ENCODE peak calls at places on chromosomes 7 and 10, in four cellular contexts. J, H, W and I are unnamed samples.

GRCh38 chr10:80272793-80273522 is 16.5 kb downstream of the MAT1A start:
- DNase-seq in H (peak), J (peak), W (peak), I (no peak)

GRCh38 chr7:2436341-2437104 is 33.1 kb downstream of the CHST12 start:
- DNase-seq in H (no peak), J (no peak), W (no peak), I (no peak)

GRCh38 chr10:8581521-8582225 is 527.2 kb downstream of the GATA3 start:
- DNase-seq in J (no peak), H (no peak), W (no peak), I (no peak)

GRCh38 chr7:39838326-39838725 is 111.7 kb upstream of the CDK13 start:
- DNase-seq in W (no peak), J (no peak), H (no peak), I (no peak)

GRCh38 chr7:150357277-150357676 is 11.3 kb upstream of the REPIN1 start:
- DNase-seq in H (no peak), J (no peak), W (no peak), I (no peak)

GRCh38 chr7:124399941-124400340 is 365.7 kb downstream of the GPR37 start:
- DNase-seq in W (no peak), H (no peak), J (no peak), I (no peak)

GRCh38 chr10:96130326-96130758 is 245 bp downstream of the ZNF518A start:
- DNase-seq in J (peak), H (peak), W (peak), I (peak)

GRCh38 chr10:17512341-17513001 is 58.1 kb upstream of the ST8SIA6 start:
- DNase-seq in H (no peak), W (no peak), J (peak), I (no peak)

GRCh38 chr10:79487296-79488194 is 24.8 kb upstream of the EIF5AL1 start:
- DNase-seq in W (peak), J (peak), H (peak), I (peak)

GRCh38 chr7:33841031-33841430 is 64.3 kb upstream of the BMPER start:
- DNase-seq in H (no peak), J (no peak), W (no peak), I (no peak)

GRCh38 chr10:123240250-123240649 is 86.0 kb downstream of the BUB3 start:
- DNase-seq in H (no peak), W (no peak), J (no peak), I (no peak)

GRCh38 chr10:107163904-107164861 is at the start of gene SORCS1:
- DNase-seq in J (no peak), W (no peak), H (peak), I (peak)

GRCh38 chr7:132394283-132395003 is 181.8 kb downstream of the PLXNA4 start:
- DNase-seq in W (no peak), H (no peak), J (peak), I (no peak)

GRCh38 chr7:5689118-5689517 is 92.3 kb downstream of the RNF216 start:
- DNase-seq in J (no peak), H (no peak), W (no peak), I (no peak)

GRCh38 chr10:12769326-12770044 is 232.0 kb downstream of the CCDC3 start:
- DNase-seq in W (peak), J (no peak), H (no peak), I (no peak)

GRCh38 chr10:7587168-7587864 is 79.5 kb downstream of the ITIH5 start:
- DNase-seq in H (no peak), J (no peak), W (no peak), I (no peak)

GRCh38 chr10:124597677-124598165 is 136.1 kb downstream of the LHPP start:
- DNase-seq in J (no peak), H (no peak), W (no peak), I (no peak)

GRCh38 chr7:48102530-48102929 is 13.5 kb downstream of the UPP1 start:
- DNase-seq in W (no peak), J (no peak), H (no peak), I (no peak)

GRCh38 chr7:116534790-116535189 is 10.0 kb downstream of the CAV1 start:
- DNase-seq in H (no peak), W (no peak), J (no peak), I (no peak)

GRCh38 chr10:61633665-61634064 is 29.1 kb upstream of the CABCOCO1 start:
- DNase-seq in W (no peak), J (no peak), H (no peak), I (no peak)

GRCh38 chr10:13631594-13631993 is 44.8 kb downstream of the PRPF18 start:
- DNase-seq in W (no peak), H (no peak), J (no peak), I (no peak)

GRCh38 chr10:32244421-32245207 is 102.3 kb downstream of the EPC1 start:
- DNase-seq in J (no peak), H (no peak), W (no peak), I (no peak)

GRCh38 chr7:116356979-116357378 is 142.6 kb upstream of the CAV2 start:
- DNase-seq in J (no peak), W (no peak), H (no peak), I (no peak)

GRCh38 chr7:20153999-20154398 is 63.2 kb downstream of the MACC1 start:
- DNase-seq in J (no peak), H (no peak), W (no peak), I (no peak)

GRCh38 chr7:143352506-143353130 is 9.9 kb downstream of the FAM131B start:
- DNase-seq in H (no peak), J (no peak), W (no peak), I (no peak)

GRCh38 chr7:35250941-35251340 is 3.0 kb downstream of the TBX20 start:
- DNase-seq in H (no peak), J (no peak), W (no peak), I (no peak)

GRCh38 chr7:155533827-155534690 is 12.3 kb downstream of the CNPY1 start:
- DNase-seq in H (peak), W (peak), J (peak), I (peak)

GRCh38 chr10:48509974-48510692 is 94.7 kb downstream of the ARHGAP22 start:
- DNase-seq in H (peak), W (peak), J (peak), I (peak)

GRCh38 chr10:118531105-118531851 is 64.2 kb downstream of the PRLHR start:
- DNase-seq in J (no peak), H (peak), W (no peak), I (no peak)

GRCh38 chr7:84112771-84113170 is 81.8 kb downstream of the SEMA3A start:
- DNase-seq in J (no peak), W (no peak), H (no peak), I (no peak)

DNA sequence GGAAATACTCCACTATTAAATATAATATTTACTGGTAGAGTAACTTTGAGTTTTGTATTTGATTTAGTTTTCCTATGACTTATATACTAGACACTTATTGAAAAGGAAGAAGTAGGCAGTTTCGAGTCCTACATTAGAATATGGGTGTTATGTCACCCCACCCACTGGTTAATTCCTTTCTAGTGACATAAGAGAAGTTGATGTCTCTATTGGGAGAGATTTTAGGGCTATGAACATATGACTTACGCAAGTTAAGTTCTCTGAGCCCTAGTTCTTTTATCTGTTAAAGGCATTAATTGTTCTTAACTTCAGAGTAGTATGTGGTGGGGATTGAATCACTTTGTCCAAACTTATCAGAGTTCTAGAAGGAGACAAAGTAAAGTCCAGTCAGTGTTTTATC is 30.5 kb downstream of the CPED1 start:
- DNase-seq in H (no peak), J (no peak), W (no peak), I (no peak)
- TF ChIP-seq HMGXB4 in H (no peak), J (no peak), W (no peak), I (no peak)

GRCh38 chr7:45882465-45882810 is 5.8 kb upstream of the IGFBP1 start:
- DNase-seq in J (no peak), W (peak), H (no peak), I (no peak)

GRCh38 chr7:45888185-45888992 is at the start of gene IGFBP1:
- DNase-seq in J (peak), H (no peak), W (peak), I (peak)

GRCh38 chr7:45884136-45884535 is 4.2 kb upstream of the IGFBP1 start:
- DNase-seq in W (no peak), J (no peak), H (no peak), I (no peak)

GRCh38 chr7:45886931-45887667 is 1.2 kb upstream of the IGFBP1 start:
- DNase-seq in W (no peak), H (no peak), J (no peak), I (no peak)

GRCh38 chr7:45885264-45885882 is 2.9 kb upstream of the IGFBP1 start:
- DNase-seq in H (no peak), W (peak), J (peak), I (no peak)
- TF ChIP-seq ESRRA in H (no peak), W (peak), J (no peak), I (no peak)

GRCh38 chr10:113706623-113707022 is 26.9 kb downstream of the CASP7 start:
- DNase-seq in J (no peak), H (no peak), W (no peak), I (no peak)

GRCh38 chr10:113708640-113709039 is 28.9 kb downstream of the CASP7 start:
- DNase-seq in W (no peak), J (no peak), H (no peak), I (no peak)

GRCh38 chr10:113709221-113709838 is 29.6 kb downstream of the CASP7 start:
- DNase-seq in W (no peak), J (peak), H (no peak), I (no peak)

GRCh38 chr10:113705344-113705878 is 25.7 kb downstream of the CASP7 start:
- DNase-seq in J (no peak), W (no peak), H (no peak), I (no peak)

DNA sequence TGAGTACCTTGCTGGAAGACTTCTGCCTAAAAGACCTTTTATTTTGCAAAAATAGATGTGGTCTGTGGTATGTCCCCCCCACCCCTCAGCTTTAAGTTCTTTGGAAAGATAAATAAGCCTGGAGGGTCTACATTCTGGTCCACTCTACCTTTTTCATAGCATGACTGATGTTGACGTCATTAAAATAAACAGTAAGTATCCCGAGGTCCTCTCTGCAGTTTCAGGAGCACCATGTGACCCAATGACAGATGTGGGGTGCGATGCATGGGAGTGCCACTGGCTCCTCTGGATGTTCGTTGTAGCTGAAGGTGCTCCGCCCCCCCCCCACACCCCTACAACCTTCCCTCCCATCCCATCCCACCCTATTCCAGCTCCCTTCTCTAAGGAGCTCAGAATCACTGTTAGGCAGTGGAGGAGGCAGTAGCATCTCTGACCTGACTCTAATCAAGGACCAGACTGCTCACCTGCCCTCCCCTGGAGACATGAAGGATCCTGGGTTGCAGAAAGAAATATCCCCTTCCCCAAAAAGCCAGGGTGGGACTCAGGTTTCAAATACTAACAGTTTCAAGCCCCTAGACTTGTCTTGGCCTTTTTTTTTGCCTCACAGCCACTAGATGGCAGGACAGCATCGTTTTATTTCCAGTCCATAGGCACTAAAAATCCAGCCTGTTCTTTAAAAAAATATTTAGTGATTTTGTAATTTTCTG is 25.1 kb downstream of the CASP7 start:
- DNase-seq in W (peak), H (peak), J (peak), I (no peak)
- TF ChIP-seq HMGXB4 in W (no peak), H (no peak), J (no peak), I (no peak)

GRCh38 chr10:102389894-102390293 is 5.6 kb upstream of the NFKB2 start:
- DNase-seq in W (no peak), H (no peak), J (no peak), I (no peak)
- TF ChIP-seq ESRRA in W (no peak), H (no peak), J (no peak), I (no peak)

GRCh38 chr7:131028293-131028692 is 294.3 kb upstream of the KLF14 start:
- DNase-seq in W (no peak), H (no peak), J (no peak), I (no peak)

GRCh38 chr7:131029002-131029401 is 295.0 kb upstream of the KLF14 start:
- DNase-seq in H (no peak), W (no peak), J (no peak), I (no peak)

GRCh38 chr7:131026297-131027003 is 292.4 kb upstream of the KLF14 start:
- DNase-seq in W (no peak), J (no peak), H (no peak), I (no peak)

GRCh38 chr7:131031100-131031868 is 296.4 kb upstream of the MKLN1 start:
- DNase-seq in H (no peak), J (no peak), W (no peak), I (no peak)

DNA sequence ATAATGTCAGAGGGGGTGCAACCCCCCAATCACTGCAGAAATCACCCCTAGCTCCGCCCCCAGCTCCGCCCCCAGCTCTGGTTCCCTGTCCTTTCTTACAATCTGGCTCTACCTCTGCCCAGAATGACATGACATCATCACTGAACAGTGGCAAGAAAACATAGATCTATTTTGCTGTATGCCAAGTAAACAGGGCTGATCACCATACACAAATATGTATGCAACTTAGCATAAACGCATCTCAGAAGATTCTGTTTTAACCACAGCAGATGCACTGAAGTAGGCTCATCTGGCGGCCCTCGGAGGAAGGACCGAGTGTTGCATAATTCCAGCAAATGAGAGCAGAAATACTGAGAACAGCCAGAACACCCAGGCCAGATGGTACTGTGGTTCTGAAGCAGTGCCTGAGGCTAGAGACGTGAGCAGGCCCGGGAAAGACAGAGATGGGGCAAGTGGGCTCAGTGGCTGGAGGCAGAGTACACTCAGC is 293.3 kb upstream of the KLF14 start:
- DNase-seq in W (no peak), J (no peak), H (no peak), I (peak)
- TF ChIP-seq HMGXB4 in W (no peak), J (no peak), H (no peak), I (no peak)

GRCh38 chr10:3113343-3113720 is 46.0 kb downstream of the PFKP start:
- DNase-seq in J (no peak), H (no peak), W (no peak), I (no peak)

GRCh38 chr10:3109196-3109595 is 41.8 kb downstream of the PFKP start:
- DNase-seq in W (no peak), H (no peak), J (no peak), I (no peak)

GRCh38 chr10:3109633-3110032 is 42.3 kb downstream of the PFKP start:
- DNase-seq in J (no peak), W (no peak), H (no peak), I (no peak)

GRCh38 chr10:3110782-3111625 is 43.7 kb downstream of the PFKP start:
- DNase-seq in W (no peak), J (no peak), H (no peak), I (no peak)

GRCh38 chr10:3111626-3112220 is 44.4 kb downstream of the PFKP start:
- DNase-seq in H (no peak), J (no peak), W (no peak), I (no peak)
- TF ChIP-seq ESRRA in H (no peak), J (no peak), W (no peak), I (no peak)

GRCh38 chr7:94975316-94975715 is 67.9 kb downstream of the PPP1R9A start:
- DNase-seq in H (no peak), W (peak), J (no peak), I (no peak)
- TF ChIP-seq HMGXB4 in H (no peak), W (no peak), J (no peak), I (no peak)

DNA sequence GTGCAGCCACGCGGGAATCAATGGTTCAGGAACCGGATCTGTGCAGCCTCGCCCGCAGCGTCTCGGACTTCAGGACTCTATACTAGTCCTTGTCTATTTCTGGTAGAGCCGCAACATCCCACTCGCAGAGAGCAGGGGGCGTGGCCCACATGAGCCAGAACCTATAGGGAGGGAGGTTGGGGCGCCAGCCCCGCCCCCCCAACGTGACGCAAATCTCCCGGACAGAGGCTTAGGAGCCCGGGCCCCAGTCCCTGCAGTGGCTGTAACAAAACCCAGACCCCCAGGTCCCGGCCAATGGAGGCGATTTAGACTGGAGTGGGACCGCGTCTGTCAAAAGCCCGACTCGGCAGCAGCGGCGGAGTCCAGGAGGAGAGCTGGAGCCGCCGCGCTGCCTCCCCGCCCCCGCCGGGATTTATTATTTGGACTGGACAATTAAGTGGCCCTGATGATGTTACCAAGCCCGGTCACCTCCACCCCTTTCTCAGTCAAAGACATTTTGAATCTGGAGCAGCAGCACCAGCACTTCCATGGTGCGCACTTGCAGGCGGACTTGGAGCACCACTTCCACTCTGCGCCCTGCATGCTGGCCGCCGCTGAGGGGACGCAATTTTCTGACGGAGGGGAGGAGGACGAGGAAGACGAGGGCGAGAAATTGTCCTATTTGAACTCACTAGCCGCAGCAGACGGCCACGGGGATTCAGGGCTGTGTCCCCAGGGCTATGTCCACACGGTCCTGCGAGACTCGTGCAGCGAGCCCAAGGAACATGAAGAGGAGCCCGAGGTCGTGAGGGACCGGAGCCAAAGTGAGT is at the start of gene NKX2-3:
- DNase-seq in J (peak), H (peak), W (no peak), I (peak)
- TF ChIP-seq ESRRA in J (no peak), H (no peak), W (no peak), I (no peak)

DNA sequence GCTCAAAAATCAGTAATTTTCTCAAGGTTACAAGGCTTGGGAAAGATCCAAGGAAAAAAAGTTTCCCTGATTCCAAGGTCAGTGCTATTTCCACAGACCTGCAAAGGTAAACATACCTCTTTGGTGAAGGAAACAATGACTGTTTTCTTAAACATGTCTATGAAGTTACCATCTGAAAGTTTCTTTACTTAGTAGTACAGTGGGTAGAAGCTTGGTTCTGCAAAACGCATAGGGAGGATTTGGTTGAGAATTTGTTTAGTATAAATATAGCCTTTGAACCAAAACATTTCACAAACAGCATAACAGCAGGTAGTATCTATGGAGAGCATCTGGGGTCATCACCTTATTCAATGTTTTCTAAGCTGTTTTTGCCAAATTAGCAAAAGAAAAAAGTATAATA is 169.6 kb downstream of the CCSER2 start:
- DNase-seq in H (no peak), J (no peak), W (peak), I (no peak)
- TF ChIP-seq HMGXB4 in H (no peak), J (no peak), W (no peak), I (no peak)